ENCODE peak calls at places on chromosomes 5 and 9, in eight cellular contexts. P is PC-9, H is PC-3, C is choroid plexus epithelial cell, T is right atrium auricular region, X is AG09309, S is AG04450, I is transverse colon. V is an unnamed sample.

GRCh38 chr5:175582697-175583096 is 75.2 kb upstream of the HRH2 start:
- DNase-seq in I (no peak), C (no peak), P (no peak), H (no peak), X (no peak), S (no peak), T (no peak), V (no peak)

GRCh38 chr9:130937146-130938076 is 1.6 kb downstream of the FIBCD1 start:
- DNase-seq in X (no peak), I (no peak), T (no peak), S (no peak), C (no peak), P (no peak), H (no peak), V (no peak)

GRCh38 chr5:86864022-86864421 is 246.3 kb downstream of the COX7C start:
- DNase-seq in P (no peak), I (no peak), X (no peak), S (no peak), T (no peak), C (no peak), H (no peak), V (no peak)

GRCh38 chr5:143418140-143418866 is 14.8 kb upstream of the NR3C1 start:
- DNase-seq in T (no peak), X (no peak), I (no peak), H (peak), P (no peak), C (no peak), S (no peak), V (no peak)

GRCh38 chr5:98292496-98292895 is 481.0 kb upstream of the RGMB start:
- DNase-seq in S (no peak), H (peak), I (no peak), X (no peak), P (no peak), C (peak), T (no peak), V (no peak)

GRCh38 chr5:123092696-123093095 is 3.7 kb downstream of the PRDM6 start:
- DNase-seq in S (no peak), C (no peak), I (no peak), X (no peak), H (no peak), P (no peak), T (no peak), V (no peak)

GRCh38 chr5:148746826-148747535 is 79.4 kb upstream of the ADRB2 start:
- DNase-seq in H (no peak), C (no peak), I (no peak), P (no peak), X (no peak), S (no peak), T (no peak), V (no peak)

GRCh38 chr5:150374651-150375050 is 17.2 kb downstream of the TCOF1 start:
- DNase-seq in C (no peak), T (no peak), S (no peak), I (no peak), H (no peak), X (no peak), P (no peak), V (no peak)

GRCh38 chr5:96875805-96876291 is 452 bp upstream of the ERAP2 start:
- DNase-seq in I (no peak), S (no peak), P (no peak), X (no peak), H (no peak), C (no peak), T (no peak), V (no peak)

GRCh38 chr9:115192280-115192679 is 74.3 kb upstream of the TNC start:
- DNase-seq in T (no peak), X (no peak), I (no peak), H (no peak), S (no peak), P (no peak), C (no peak), V (no peak)

GRCh38 chr9:127505396-127506116 is 54.2 kb downstream of the LRSAM1 start:
- DNase-seq in I (no peak), T (no peak), H (peak), X (no peak), P (peak), C (peak), S (no peak), V (no peak)

GRCh38 chr5:109352024-109352423 is 57.8 kb downstream of the PJA2 start:
- DNase-seq in S (no peak), C (no peak), T (no peak), I (no peak), H (no peak), P (no peak), X (no peak), V (no peak)

GRCh38 chr9:38298904-38299303 is 93.6 kb upstream of the ALDH1B1 start:
- DNase-seq in P (no peak), C (no peak), H (no peak), I (no peak), X (no peak), T (peak), S (no peak), V (no peak)

GRCh38 chr9:3824062-3824461 is 298.3 kb upstream of the RFX3 start:
- DNase-seq in S (no peak), I (no peak), X (peak), C (no peak), P (no peak), T (no peak), H (no peak), V (no peak)

GRCh38 chr9:125532412-125532811 is 174.6 kb downstream of the MAPKAP1 start:
- DNase-seq in X (no peak), S (no peak), H (peak), T (no peak), C (no peak), P (no peak), I (no peak), V (no peak)

GRCh38 chr5:98771389-98772109 is 1.9 kb upstream of the RGMB start:
- DNase-seq in X (peak), H (peak), I (peak), S (peak), C (peak), P (peak), T (peak), V (peak)

GRCh38 chr9:121266356-121266755 is 1.6 kb upstream of the GSN start:
- DNase-seq in P (no peak), T (no peak), C (no peak), X (no peak), I (no peak), S (no peak), H (no peak), V (no peak)

GRCh38 chr9:78115073-78115472 is 83.5 kb upstream of the GNAQ start:
- DNase-seq in H (peak), S (no peak), T (no peak), P (no peak), X (no peak), C (no peak), I (no peak), V (no peak)

GRCh38 chr5:96652769-96653455 is 9.3 kb upstream of the CAST start:
- DNase-seq in X (no peak), H (peak), P (peak), T (no peak), S (no peak), I (no peak), C (no peak), V (no peak)

GRCh38 chr5:79133121-79133656 is 21.6 kb downstream of the BHMT start:
- DNase-seq in C (peak), S (peak), H (peak), I (no peak), X (no peak), P (no peak), T (no peak), V (no peak)

GRCh38 chr5:68661237-68661636 is 432.6 kb upstream of the SLC30A5 start:
- DNase-seq in I (peak), X (no peak), P (no peak), T (no peak), C (peak), S (no peak), H (peak), V (no peak)

GRCh38 chr9:83322438-83322837 is 215.8 kb downstream of the FRMD3 start:
- DNase-seq in I (no peak), T (no peak), H (no peak), S (no peak), P (no peak), X (peak), C (no peak), V (no peak)

GRCh38 chr9:91006046-91006445 is 204.4 kb downstream of the SYK start:
- DNase-seq in I (no peak), C (no peak), H (peak), S (no peak), X (no peak), P (no peak), T (no peak), V (no peak)

GRCh38 chr9:22129134-22129533 is 120.0 kb upstream of the CDKN2B start:
- DNase-seq in S (no peak), P (no peak), H (no peak), X (no peak), T (no peak), C (peak), I (no peak), V (no peak)

GRCh38 chr5:55003432-55004065 is 18.2 kb upstream of the ESM1 start:
- DNase-seq in X (no peak), P (no peak), S (no peak), H (no peak), T (no peak), I (no peak), C (no peak), V (no peak)

GRCh38 chr5:175113947-175114346 is 330.0 kb downstream of the DRD1 start:
- DNase-seq in T (no peak), C (no peak), P (no peak), X (no peak), H (no peak), S (no peak), I (no peak), V (no peak)

DNA sequence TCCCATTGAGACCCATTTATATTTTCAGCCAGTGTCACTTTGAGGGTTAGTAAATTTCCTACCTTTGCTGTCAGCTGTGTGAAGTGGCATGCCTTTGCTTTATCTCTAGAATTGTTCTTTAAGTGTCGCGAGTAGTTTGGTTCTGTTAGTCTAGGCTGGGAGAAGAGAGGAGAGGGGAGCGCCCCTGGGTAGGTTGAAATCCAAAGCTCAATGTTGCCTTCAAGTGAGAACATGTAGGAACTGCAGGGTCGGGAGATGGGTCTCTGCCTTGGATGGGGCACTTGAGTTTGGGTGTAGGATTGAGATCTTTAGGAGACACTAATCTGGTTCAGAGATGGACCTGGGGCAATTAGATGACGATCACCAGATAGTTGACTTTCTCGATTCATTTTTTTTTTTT is 46.3 kb downstream of the STC2 start:
- DNase-seq in I (no peak), X (no peak), S (no peak), H (peak), P (no peak), T (no peak), C (peak), V (no peak)
- TF ChIP-seq CTCF in I (no peak), X (peak), S (peak), H (peak), P (peak), T (peak), C (peak), V (peak)

GRCh38 chr9:20315672-20316071 is 306.6 kb downstream of the MLLT3 start:
- DNase-seq in T (no peak), H (peak), X (peak), C (peak), S (peak), I (no peak), P (no peak), V (no peak)
- H3K4me3 ChIP-seq in T (no peak), H (no peak), X (no peak), C (no peak), S (no peak), I (no peak), P (no peak), V (no peak)

GRCh38 chr5:892390-893136 is at the start of the genes BRD9 and TRIP13:
- DNase-seq in I (peak), C (peak), T (peak), X (no peak), P (peak), H (peak), S (no peak), V (no peak)
- TF ChIP-seq CTCF in I (no peak), C (no peak), T (peak), X (no peak), P (peak), H (no peak), S (no peak), V (no peak)

GRCh38 chr9:122370869-122371467 is at the start of gene PTGS1:
- DNase-seq in H (no peak), X (no peak), C (no peak), S (no peak), T (peak), I (peak), P (peak), V (no peak)
- H3K4me3 ChIP-seq in H (peak), X (peak), C (peak), S (peak), T (peak), I (peak), P (no peak), V (peak)

DNA sequence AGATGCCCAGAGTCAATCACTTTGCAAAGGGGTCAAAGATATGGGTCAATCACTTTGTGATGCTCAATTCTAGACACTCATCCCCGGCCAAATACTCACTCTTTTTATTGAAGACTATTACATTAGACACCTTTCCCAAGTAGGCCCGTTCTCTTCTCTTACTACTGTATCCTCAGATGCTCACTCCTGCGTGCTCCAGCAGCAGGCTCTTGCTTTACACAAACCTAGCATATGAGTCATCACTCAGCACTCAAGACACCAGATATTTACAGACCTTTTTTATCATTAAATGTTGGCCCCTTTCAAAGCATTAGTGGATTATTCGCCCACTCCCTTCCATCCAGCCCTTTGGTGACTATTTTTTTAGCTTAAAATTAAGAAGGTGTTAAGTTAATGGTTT is 568.4 kb upstream of the CDH18 start:
- DNase-seq in S (no peak), I (no peak), P (no peak), X (no peak), H (peak), T (no peak), C (peak), V (no peak)
- TF ChIP-seq CTCF in S (no peak), I (no peak), P (no peak), X (no peak), H (no peak), T (no peak), C (no peak), V (no peak)

GRCh38 chr5:166639151-166639550 is 1652.3 kb upstream of the WWC1 start:
- DNase-seq in I (no peak), S (no peak), T (no peak), H (no peak), C (no peak), P (no peak), X (no peak), V (no peak)
- H3K4me3 ChIP-seq in I (no peak), S (no peak), T (no peak), H (no peak), C (no peak), P (no peak), X (no peak), V (no peak)

DNA sequence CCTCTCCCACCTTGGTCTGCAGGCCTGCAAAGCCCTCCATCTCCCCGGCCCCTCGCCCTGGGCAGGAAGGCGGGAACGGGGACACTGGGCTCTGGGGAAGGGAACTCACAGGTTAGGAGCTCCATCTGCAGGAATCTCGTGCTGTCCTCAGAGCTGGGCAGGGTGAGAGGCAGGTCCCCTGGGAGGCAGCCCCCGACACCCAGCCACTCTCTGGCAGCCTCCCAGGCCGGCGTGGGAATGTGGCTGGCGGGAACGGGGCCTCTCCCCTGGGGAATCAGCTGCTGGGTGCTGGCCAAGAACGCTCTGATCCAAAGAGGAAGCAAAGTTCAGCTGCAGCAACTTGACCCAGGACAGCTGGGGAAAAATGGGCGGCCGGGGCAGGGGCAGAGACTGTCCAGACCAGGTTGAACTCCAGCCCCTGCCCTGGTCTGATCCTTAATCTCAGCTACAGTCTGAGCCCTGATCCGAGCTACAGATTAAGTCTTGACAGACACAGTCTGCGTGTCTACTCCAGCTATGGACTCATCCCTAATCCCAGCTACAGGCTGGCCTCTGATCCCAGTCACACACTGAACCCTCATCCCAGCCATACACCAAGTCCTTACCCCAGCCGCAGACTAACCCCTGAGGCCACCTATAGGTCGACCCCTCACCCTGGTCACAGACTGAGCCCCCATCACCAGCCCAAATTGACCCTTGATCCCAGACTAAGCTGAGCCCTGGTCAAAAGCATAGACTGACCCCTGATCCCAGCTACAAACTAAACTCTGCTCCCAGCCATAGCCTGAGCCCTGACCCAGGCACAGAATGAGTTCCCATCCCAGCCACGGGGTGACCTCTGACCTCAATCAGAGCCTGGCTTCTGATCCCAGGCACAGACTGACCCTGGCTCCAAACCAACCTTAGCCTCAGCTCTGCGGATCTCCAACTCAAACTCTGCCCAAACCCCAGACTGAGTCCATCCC is 37.3 kb upstream of the EGFL7 start:
- DNase-seq in S (no peak), P (peak), H (peak), C (peak), T (peak), X (no peak), I (peak), V (no peak)
- TF ChIP-seq CTCF in S (peak), P (peak), H (peak), C (peak), T (peak), X (peak), I (peak), V (peak)

GRCh38 chr5:133247145-133247709 is 195.4 kb downstream of the HSPA4 start:
- DNase-seq in I (no peak), X (no peak), P (no peak), T (no peak), S (no peak), C (no peak), H (no peak), V (no peak)
- H3K4me3 ChIP-seq in I (no peak), X (no peak), P (no peak), T (no peak), S (no peak), C (no peak), H (no peak), V (no peak)

V was measured in epithelial cell of proximal tubule.